ENCODE peak calls at places on chromosomes 5 and 9, in four cellular contexts. S is HepG2, T is SK-N-SH, N is K562. K is an unnamed sample.

GRCh38 chr5:124927735-124928134 is 181.3 kb upstream of the ZNF608 start:
- DNase-seq in S (no peak), T (no peak), N (no peak), K (no peak)

GRCh38 chr5:73906277-73906676 is 280.3 kb downstream of the ARHGEF28 start:
- DNase-seq in S (no peak), T (no peak), N (no peak), K (no peak)

GRCh38 chr9:81431662-81432061 is 257.7 kb downstream of the TLE1 start:
- DNase-seq in S (no peak), T (no peak), N (no peak), K (no peak)

GRCh38 chr5:89255845-89256463 is 373.0 kb upstream of the MEF2C start:
- DNase-seq in S (no peak), T (no peak), N (peak; percentile 74), K (peak; percentile 56)

GRCh38 chr5:142650060-142650459 is 35.8 kb downstream of the FGF1 start:
- DNase-seq in S (no peak), T (no peak), N (no peak), K (no peak)

GRCh38 chr9:134992755-134993124 is 75.0 kb upstream of the FCN1 start:
- DNase-seq in S (no peak), T (no peak), N (no peak), K (no peak)

GRCh38 chr9:34624475-34624984 is 4.2 kb upstream of the DCTN3 start:
- DNase-seq in S (no peak), T (no peak), N (no peak), K (no peak)

GRCh38 chr5:9789818-9790217 is 159.7 kb upstream of the TAS2R1 start:
- DNase-seq in S (no peak), T (no peak), N (no peak), K (no peak)

GRCh38 chr9:79611091-79611614 is 39.4 kb downstream of the TLE4 start:
- DNase-seq in S (no peak), T (no peak), N (peak; percentile 18), K (no peak)

GRCh38 chr9:76574171-76574767 is 115.3 kb downstream of the GCNT1 start:
- DNase-seq in S (no peak), T (no peak), N (no peak), K (no peak)

GRCh38 chr5:54610197-54610898 is 92.8 kb downstream of the SNX18 start:
- DNase-seq in S (no peak), T (no peak), N (no peak), K (no peak)

GRCh38 chr9:34651876-34652602 is at the start of gene IL11RA:
- DNase-seq in S (peak; percentile 92), T (no peak), N (peak; percentile 94), K (peak; percentile 80)

GRCh38 chr9:124852121-124852828 is 985 bp upstream of the WDR38 start:
- DNase-seq in S (no peak), T (peak; percentile 14), N (no peak), K (no peak)

GRCh38 chr5:77638763-77639451 is 394 bp upstream of the OTP start:
- DNase-seq in S (no peak), T (peak; percentile 78), N (no peak), K (no peak)

GRCh38 chr5:14039576-14039975 is 95.1 kb upstream of the DNAH5 start:
- DNase-seq in S (no peak), T (no peak), N (no peak), K (no peak)

GRCh38 chr5:177309351-177310191 is 2.1 kb downstream of the MXD3 start:
- DNase-seq in S (peak; percentile 79), T (peak; percentile 83), N (peak; percentile 90), K (peak; percentile 81)

GRCh38 chr9:69594180-69594579 is 78.0 kb downstream of the APBA1 start:
- DNase-seq in S (no peak), T (no peak), N (no peak), K (no peak)

GRCh38 chr5:76472338-76473336 is 69.6 kb downstream of the IQGAP2 start:
- DNase-seq in S (peak; percentile 90), T (no peak), N (peak; percentile 12), K (no peak)

GRCh38 chr9:89519393-89519805 is 21.5 kb upstream of the SEMA4D start:
- DNase-seq in S (peak; percentile 26), T (no peak), N (no peak), K (peak; percentile 26)

GRCh38 chr5:95251185-95251584 is 33.7 kb downstream of the MCTP1 start:
- DNase-seq in S (no peak), T (no peak), N (no peak), K (no peak)

GRCh38 chr5:77251921-77252320 is 41.4 kb downstream of the PDE8B start:
- DNase-seq in S (no peak), T (no peak), N (no peak), K (no peak)

GRCh38 chr9:111068816-111069215 is 30.5 kb upstream of the LPAR1 start:
- DNase-seq in S (no peak), T (no peak), N (no peak), K (no peak)

GRCh38 chr9:84919498-84919897 is 250.0 kb downstream of the NTRK2 start:
- DNase-seq in S (no peak), T (no peak), N (no peak), K (no peak)

GRCh38 chr5:107496466-107496865 is 174.3 kb downstream of the EFNA5 start:
- DNase-seq in S (no peak), T (no peak), N (no peak), K (no peak)

GRCh38 chr5:95881833-95882232 is 59.3 kb upstream of the GLRX start:
- DNase-seq in S (no peak), T (no peak), N (no peak), K (no peak)

GRCh38 chr5:88883566-88884434 is 816 bp upstream of the MEF2C start:
- DNase-seq in S (no peak), T (peak; percentile 69), N (peak; percentile 77), K (peak; percentile 50)

GRCh38 chr5:14935341-14935740 is 63.8 kb upstream of the ANKH start:
- DNase-seq in S (no peak), T (no peak), N (no peak), K (no peak)

GRCh38 chr9:5895782-5896181 is 5.1 kb downstream of the MLANA start:
- DNase-seq in S (no peak), T (no peak), N (no peak), K (no peak)

GRCh38 chr5:14249258-14250093 is 106.3 kb downstream of the TRIO start:
- DNase-seq in S (no peak), T (peak; percentile 39), N (no peak), K (no peak)

GRCh38 chr5:69432412-69433206 is 17.7 kb downstream of the MARVELD2 start:
- DNase-seq in S (no peak), T (no peak), N (no peak), K (no peak)

GRCh38 chr9:126514037-126514821 is 99.5 kb upstream of the LMX1B start:
- DNase-seq in S (no peak), T (peak; percentile 92), N (peak; percentile 75), K (peak; percentile 15)
- TF ChIP-seq RAD21 in S (no peak), T (peak; percentile 46), N (no peak), K (peak; percentile 38)

DNA sequence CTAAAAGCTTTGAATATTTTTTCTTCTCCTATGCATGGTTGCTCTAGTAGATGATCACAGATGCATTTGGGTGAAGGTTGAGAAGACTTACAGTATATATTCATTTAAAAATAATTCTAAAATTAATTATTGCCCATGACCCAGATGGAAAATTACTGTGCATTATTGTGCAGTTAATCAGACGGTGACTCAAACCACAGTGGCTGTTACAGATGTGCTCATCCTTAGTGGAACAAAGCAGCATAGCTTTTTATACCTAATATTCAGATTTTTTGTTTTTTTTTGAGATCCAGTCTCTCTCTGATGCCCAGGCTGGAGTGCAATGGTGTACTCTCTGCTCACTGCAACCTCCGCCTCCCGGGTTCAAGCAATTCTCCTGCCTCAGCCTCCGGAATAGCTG is 10.7 kb downstream of the OR2V1 start:
- DNase-seq in S (no peak), T (no peak), N (no peak), K (no peak)
- TF ChIP-seq ELF1 in S (no peak), T (no peak), N (no peak), K (no peak)

DNA sequence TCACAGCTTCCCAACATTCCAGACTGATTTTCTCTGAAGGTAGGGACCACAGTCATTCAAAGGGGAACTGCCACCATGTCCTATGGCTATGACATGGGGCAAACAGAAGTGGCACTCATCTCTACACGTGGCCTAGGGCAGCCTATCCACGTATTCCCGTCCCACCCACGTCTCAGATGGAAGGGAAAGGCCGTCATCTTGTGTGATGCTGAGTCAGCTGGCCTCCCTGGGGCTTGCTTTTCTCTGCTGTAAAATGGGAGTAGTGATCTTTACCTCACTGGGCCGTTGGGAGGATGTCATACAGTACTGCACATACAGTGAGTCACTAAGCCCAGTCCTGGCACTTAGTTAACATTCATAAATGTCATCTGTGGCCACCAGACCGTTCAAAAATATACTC is 72.3 kb downstream of the RAPGEF1 start:
- DNase-seq in S (no peak), T (no peak), N (no peak), K (no peak)
- TF ChIP-seq RAD21 in S (no peak), T (no peak), N (no peak), K (no peak)

GRCh38 chr5:35083150-35083549 is 35.4 kb upstream of the AGXT2 start:
- DNase-seq in S (no peak), T (no peak), N (no peak), K (no peak)

GRCh38 chr5:35091734-35092133 is 44.0 kb upstream of the AGXT2 start:
- DNase-seq in S (no peak), T (no peak), N (no peak), K (no peak)

GRCh38 chr5:35089688-35090314 is 42.1 kb upstream of the AGXT2 start:
- DNase-seq in S (peak; percentile 64), T (peak; percentile 48), N (peak; percentile 61), K (peak; percentile 21)

GRCh38 chr5:35092703-35093102 is 45.0 kb upstream of the AGXT2 start:
- DNase-seq in S (no peak), T (no peak), N (no peak), K (no peak)

GRCh38 chr5:35087971-35088370 is 40.2 kb upstream of the AGXT2 start:
- DNase-seq in S (no peak), T (no peak), N (no peak), K (no peak)
- TF ChIP-seq ELF1 in S (no peak), T (no peak), N (no peak), K (no peak)

K was measured in HCT116.